ENCODE peak calls at places on chromosomes 7 and 10, in seven cellular contexts. One of them, this sample, is unnamed.
A peak's percentile ranks its signal among the peaks of the same experiment; 100 is the strongest.

GRCh38 chr7:99368750-99369389 is 5.7 kb upstream of the ARPC1B start:
- DNase-seq in cardiac fibroblast: no peak
- DNase-seq in neural crest cell: no peak
- DNase-seq in neural progenitor cell: no peak
- DNase-seq in endothelial cell: no peak
- DNase-seq in choroid plexus epithelial cell: peak; percentile 39
- DNase-seq in Panc1: no peak
- DNase-seq in this sample: no peak

GRCh38 chr10:110947061-110947595 is 27.7 kb downstream of the SHOC2 start:
- DNase-seq in Panc1: no peak
- DNase-seq in cardiac fibroblast: peak; percentile 30
- DNase-seq in neural progenitor cell: no peak
- DNase-seq in endothelial cell: no peak
- DNase-seq in neural crest cell: no peak
- DNase-seq in choroid plexus epithelial cell: peak; percentile 44
- DNase-seq in this sample: no peak

GRCh38 chr7:137091396-137091795 is 222.9 kb downstream of the CHRM2 start:
- DNase-seq in neural crest cell: no peak
- DNase-seq in neural progenitor cell: peak; percentile 69
- DNase-seq in endothelial cell: peak; percentile 49
- DNase-seq in cardiac fibroblast: peak; percentile 24
- DNase-seq in Panc1: no peak
- DNase-seq in choroid plexus epithelial cell: peak; percentile 61
- DNase-seq in this sample: no peak

GRCh38 chr10:120614685-120615084 is 157.7 kb downstream of the PLPP4 start:
- DNase-seq in neural crest cell: no peak
- DNase-seq in cardiac fibroblast: no peak
- DNase-seq in Panc1: no peak
- DNase-seq in choroid plexus epithelial cell: peak; percentile 22
- DNase-seq in neural progenitor cell: no peak
- DNase-seq in endothelial cell: no peak
- DNase-seq in this sample: no peak

GRCh38 chr7:64753032-64753431 is 41.2 kb upstream of the ZNF138 start:
- DNase-seq in cardiac fibroblast: no peak
- DNase-seq in endothelial cell: no peak
- DNase-seq in Panc1: no peak
- DNase-seq in neural progenitor cell: no peak
- DNase-seq in neural crest cell: no peak
- DNase-seq in choroid plexus epithelial cell: no peak
- DNase-seq in this sample: no peak

GRCh38 chr10:125283831-125284614 is 123.7 kb upstream of the CTBP2 start:
- DNase-seq in Panc1: no peak
- DNase-seq in cardiac fibroblast: no peak
- DNase-seq in neural progenitor cell: no peak
- DNase-seq in choroid plexus epithelial cell: no peak
- DNase-seq in neural crest cell: no peak
- DNase-seq in endothelial cell: no peak
- DNase-seq in this sample: no peak

GRCh38 chr10:44682516-44682915 is 228.6 kb upstream of the TMEM72 start:
- DNase-seq in Panc1: no peak
- DNase-seq in neural progenitor cell: no peak
- DNase-seq in choroid plexus epithelial cell: peak; percentile 36
- DNase-seq in endothelial cell: no peak
- DNase-seq in cardiac fibroblast: no peak
- DNase-seq in neural crest cell: no peak
- DNase-seq in this sample: no peak

GRCh38 chr10:131822013-131822693 is 78.7 kb upstream of the PPP2R2D start:
- DNase-seq in neural crest cell: no peak
- DNase-seq in choroid plexus epithelial cell: no peak
- DNase-seq in Panc1: no peak
- DNase-seq in endothelial cell: no peak
- DNase-seq in cardiac fibroblast: no peak
- DNase-seq in neural progenitor cell: no peak
- DNase-seq in this sample: no peak

GRCh38 chr7:31782411-31782991 is 95.5 kb downstream of the PPP1R17 start:
- DNase-seq in cardiac fibroblast: peak; percentile 80
- DNase-seq in endothelial cell: peak; percentile 34
- DNase-seq in neural progenitor cell: peak; percentile 79
- DNase-seq in Panc1: peak; percentile 38
- DNase-seq in neural crest cell: peak; percentile 18
- DNase-seq in choroid plexus epithelial cell: peak; percentile 70
- DNase-seq in this sample: no peak

GRCh38 chr7:11552676-11553075 is 279.3 kb downstream of the THSD7A start:
- DNase-seq in cardiac fibroblast: no peak
- DNase-seq in endothelial cell: no peak
- DNase-seq in Panc1: no peak
- DNase-seq in neural crest cell: no peak
- DNase-seq in choroid plexus epithelial cell: no peak
- DNase-seq in neural progenitor cell: no peak
- DNase-seq in this sample: no peak

GRCh38 chr7:115232041-115232440 is 310.1 kb downstream of the MDFIC start:
- DNase-seq in neural crest cell: no peak
- DNase-seq in endothelial cell: no peak
- DNase-seq in cardiac fibroblast: peak; percentile 22
- DNase-seq in choroid plexus epithelial cell: peak; percentile 10
- DNase-seq in Panc1: no peak
- DNase-seq in neural progenitor cell: no peak
- DNase-seq in this sample: no peak

GRCh38 chr10:98338318-98338717 is 70.3 kb upstream of the LOXL4 start:
- DNase-seq in choroid plexus epithelial cell: no peak
- DNase-seq in neural crest cell: no peak
- DNase-seq in endothelial cell: no peak
- DNase-seq in Panc1: no peak
- DNase-seq in cardiac fibroblast: peak; percentile 43
- DNase-seq in neural progenitor cell: no peak
- DNase-seq in this sample: no peak

GRCh38 chr10:60140681-60141632 is 234.6 kb upstream of the CCDC6 start:
- DNase-seq in neural crest cell: peak; percentile 20
- DNase-seq in endothelial cell: peak; percentile 9
- DNase-seq in Panc1: no peak
- DNase-seq in cardiac fibroblast: peak; percentile 33
- DNase-seq in choroid plexus epithelial cell: peak; percentile 63
- DNase-seq in neural progenitor cell: peak; percentile 79
- DNase-seq in this sample: no peak

GRCh38 chr7:26655761-26656160 is 208.6 kb downstream of the SKAP2 start:
- DNase-seq in neural progenitor cell: peak; percentile 14
- DNase-seq in endothelial cell: no peak
- DNase-seq in neural crest cell: no peak
- DNase-seq in choroid plexus epithelial cell: no peak
- DNase-seq in cardiac fibroblast: no peak
- DNase-seq in Panc1: no peak
- DNase-seq in this sample: no peak

GRCh38 chr7:3076700-3077099 is 33.0 kb upstream of the CARD11 start:
- DNase-seq in endothelial cell: no peak
- DNase-seq in cardiac fibroblast: no peak
- DNase-seq in neural crest cell: no peak
- DNase-seq in choroid plexus epithelial cell: no peak
- DNase-seq in neural progenitor cell: no peak
- DNase-seq in Panc1: no peak
- DNase-seq in this sample: no peak

GRCh38 chr7:107613948-107614347 is 33.9 kb downstream of the BCAP29 start:
- DNase-seq in cardiac fibroblast: no peak
- DNase-seq in endothelial cell: no peak
- DNase-seq in neural progenitor cell: no peak
- DNase-seq in neural crest cell: no peak
- DNase-seq in Panc1: no peak
- DNase-seq in choroid plexus epithelial cell: no peak
- DNase-seq in this sample: no peak

GRCh38 chr10:91589015-91589655 is 43.7 kb downstream of the PPP1R3C start:
- DNase-seq in Panc1: no peak
- DNase-seq in neural crest cell: no peak
- DNase-seq in endothelial cell: no peak
- DNase-seq in neural progenitor cell: no peak
- DNase-seq in cardiac fibroblast: peak; percentile 55
- DNase-seq in choroid plexus epithelial cell: no peak
- DNase-seq in this sample: no peak

GRCh38 chr7:7640221-7641128 is at the start of gene UMAD1:
- DNase-seq in choroid plexus epithelial cell: peak; percentile 99
- DNase-seq in Panc1: peak; percentile 99
- DNase-seq in neural crest cell: peak; percentile 85
- DNase-seq in cardiac fibroblast: peak; percentile 99
- DNase-seq in neural progenitor cell: peak; percentile 99
- DNase-seq in endothelial cell: peak; percentile 88
- DNase-seq in this sample: peak; percentile 94

GRCh38 chr10:15738237-15738928 is 18.7 kb upstream of the ITGA8 start:
- DNase-seq in endothelial cell: no peak
- DNase-seq in neural crest cell: no peak
- DNase-seq in neural progenitor cell: no peak
- DNase-seq in choroid plexus epithelial cell: peak; percentile 58
- DNase-seq in cardiac fibroblast: peak; percentile 71
- DNase-seq in Panc1: no peak
- DNase-seq in this sample: peak; percentile 86

GRCh38 chr7:17385612-17386011 is 87.2 kb downstream of the AHR start:
- DNase-seq in Panc1: no peak
- DNase-seq in choroid plexus epithelial cell: no peak
- DNase-seq in neural progenitor cell: no peak
- DNase-seq in cardiac fibroblast: no peak
- DNase-seq in endothelial cell: no peak
- DNase-seq in neural crest cell: no peak
- DNase-seq in this sample: no peak

GRCh38 chr7:105454058-105454739 is 65.5 kb upstream of the SRPK2 start:
- DNase-seq in Panc1: no peak
- DNase-seq in endothelial cell: no peak
- DNase-seq in cardiac fibroblast: peak; percentile 67
- DNase-seq in neural progenitor cell: no peak
- DNase-seq in choroid plexus epithelial cell: peak; percentile 85
- DNase-seq in neural crest cell: no peak
- DNase-seq in this sample: peak; percentile 70

GRCh38 chr7:75969182-75969581 is 25.2 kb downstream of the TMEM120A start:
- DNase-seq in cardiac fibroblast: no peak
- DNase-seq in neural progenitor cell: no peak
- DNase-seq in choroid plexus epithelial cell: no peak
- DNase-seq in endothelial cell: no peak
- DNase-seq in Panc1: no peak
- DNase-seq in neural crest cell: no peak
- DNase-seq in this sample: no peak

GRCh38 chr10:121155742-121156141 is 304.6 kb downstream of the WDR11 start:
- DNase-seq in Panc1: no peak
- DNase-seq in cardiac fibroblast: no peak
- DNase-seq in choroid plexus epithelial cell: no peak
- DNase-seq in neural progenitor cell: no peak
- DNase-seq in neural crest cell: no peak
- DNase-seq in endothelial cell: no peak
- DNase-seq in this sample: no peak

DNA sequence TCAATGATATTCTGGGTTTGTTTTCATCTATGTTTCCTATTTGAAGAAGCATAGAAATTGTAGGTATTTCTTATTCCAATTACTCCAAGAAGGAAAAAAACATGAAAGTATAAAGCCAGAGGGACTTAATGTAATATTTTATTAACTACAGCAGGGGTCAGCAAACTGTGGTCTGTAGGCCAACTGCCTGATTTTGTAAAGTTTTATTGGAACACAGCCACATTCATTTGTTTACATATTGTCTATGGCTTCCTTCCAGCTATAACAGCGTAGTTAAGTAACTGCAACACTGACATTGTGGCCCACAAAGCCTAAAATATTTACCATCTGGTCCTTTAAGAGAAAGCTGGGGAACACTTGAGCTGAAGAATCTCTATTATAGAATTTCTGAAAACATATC is 306.2 kb downstream of the BICC1 start:
- DNase-seq in endothelial cell: no peak
- DNase-seq in neural progenitor cell: no peak
- DNase-seq in choroid plexus epithelial cell: peak; percentile 96
- DNase-seq in Panc1: no peak
- DNase-seq in cardiac fibroblast: peak; percentile 90
- DNase-seq in neural crest cell: no peak
- DNase-seq in this sample: peak; percentile 62
- TF ChIP-seq CTCF in endothelial cell: no peak
- TF ChIP-seq CTCF in neural progenitor cell: no peak
- TF ChIP-seq CTCF in choroid plexus epithelial cell: peak; percentile 29
- TF ChIP-seq CTCF in Panc1: no peak
- TF ChIP-seq CTCF in cardiac fibroblast: peak; percentile 15
- TF ChIP-seq CTCF in neural crest cell: no peak
- TF ChIP-seq CTCF in this sample: peak; percentile 10

DNA sequence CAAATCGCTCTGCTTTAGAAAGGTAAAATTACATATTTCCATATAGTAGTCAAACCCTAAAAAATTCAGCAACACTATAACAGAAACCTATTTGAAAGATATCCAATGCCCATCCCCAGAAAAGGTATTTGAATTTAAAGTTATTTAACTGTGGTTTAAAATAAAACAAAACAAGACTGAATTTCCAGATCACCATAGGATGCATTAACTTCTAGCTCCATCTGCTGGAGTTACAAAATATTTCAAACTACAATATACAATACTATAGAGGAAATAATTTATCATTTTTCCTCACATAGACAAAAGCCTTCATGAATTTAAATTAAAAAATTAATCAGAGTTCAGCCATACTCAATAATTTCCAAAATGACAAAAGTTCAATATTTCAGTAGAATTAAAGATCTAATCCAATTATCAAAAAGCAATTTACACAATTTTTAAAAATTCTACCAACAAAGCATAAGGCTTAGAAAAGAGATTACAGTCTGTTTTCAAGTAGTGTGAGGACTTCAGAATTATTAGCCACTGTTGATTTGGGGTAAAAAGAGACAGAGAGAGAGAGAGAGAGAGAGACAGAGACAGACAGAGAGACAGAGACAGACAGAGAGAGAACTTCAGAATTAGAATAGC is 75.9 kb downstream of the LMBR1 start:
- DNase-seq in endothelial cell: no peak
- DNase-seq in cardiac fibroblast: peak; percentile 58
- DNase-seq in choroid plexus epithelial cell: peak; percentile 61
- DNase-seq in neural progenitor cell: peak; percentile 7
- DNase-seq in neural crest cell: no peak
- DNase-seq in Panc1: no peak
- DNase-seq in this sample: no peak
- TF ChIP-seq CTCF in endothelial cell: peak; percentile 44
- TF ChIP-seq CTCF in cardiac fibroblast: peak; percentile 39
- TF ChIP-seq CTCF in choroid plexus epithelial cell: peak; percentile 55
- TF ChIP-seq CTCF in neural progenitor cell: peak; percentile 59
- TF ChIP-seq CTCF in neural crest cell: peak; percentile 71
- TF ChIP-seq CTCF in Panc1: peak; percentile 51
- TF ChIP-seq CTCF in this sample: peak; percentile 41

GRCh38 chr7:151053091-151053490 is 4.6 kb downstream of the CDK5 start:
- DNase-seq in Panc1: no peak
- DNase-seq in neural progenitor cell: no peak
- DNase-seq in cardiac fibroblast: no peak
- DNase-seq in neural crest cell: no peak
- DNase-seq in choroid plexus epithelial cell: no peak
- DNase-seq in endothelial cell: no peak
- DNase-seq in this sample: no peak
- TF ChIP-seq CTCF in Panc1: no peak
- TF ChIP-seq CTCF in neural progenitor cell: no peak
- TF ChIP-seq CTCF in cardiac fibroblast: no peak
- TF ChIP-seq CTCF in neural crest cell: no peak
- TF ChIP-seq CTCF in choroid plexus epithelial cell: no peak
- TF ChIP-seq CTCF in endothelial cell: no peak
- TF ChIP-seq CTCF in this sample: no peak

DNA sequence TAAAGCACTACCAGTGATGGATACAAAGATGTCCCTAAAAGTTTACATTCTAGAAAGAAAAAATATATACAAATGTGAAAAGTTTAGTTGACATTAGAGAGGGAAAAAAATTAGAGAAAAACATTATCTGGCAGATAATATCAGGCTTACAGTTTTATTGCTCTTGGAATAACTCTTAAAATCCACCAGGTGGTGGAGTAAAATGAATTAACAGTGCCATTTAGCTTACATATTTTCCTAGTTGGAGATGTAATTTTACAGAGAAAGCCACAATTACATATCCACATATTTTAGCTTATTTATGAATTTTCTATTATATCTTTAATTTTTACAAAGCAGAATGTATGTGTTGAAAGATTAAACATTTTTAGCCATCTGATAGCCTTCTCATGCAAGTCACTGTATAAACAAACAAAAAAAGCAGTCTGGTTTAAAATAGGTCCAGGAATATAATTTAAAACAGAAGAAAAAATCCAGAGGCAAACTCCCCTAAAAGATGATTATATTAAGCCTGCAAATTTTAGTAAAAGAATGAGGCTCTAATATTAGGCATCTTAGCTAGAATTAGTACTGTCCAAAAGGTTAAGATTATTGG is 6.5 kb downstream of the CABCOCO1 start:
- DNase-seq in endothelial cell: no peak
- DNase-seq in cardiac fibroblast: no peak
- DNase-seq in neural progenitor cell: no peak
- DNase-seq in choroid plexus epithelial cell: peak; percentile 17
- DNase-seq in Panc1: no peak
- DNase-seq in neural crest cell: no peak
- DNase-seq in this sample: no peak
- TF ChIP-seq CTCF in endothelial cell: no peak
- TF ChIP-seq CTCF in cardiac fibroblast: no peak
- TF ChIP-seq CTCF in neural progenitor cell: no peak
- TF ChIP-seq CTCF in choroid plexus epithelial cell: no peak
- TF ChIP-seq CTCF in Panc1: peak; percentile 6
- TF ChIP-seq CTCF in neural crest cell: peak; percentile 16
- TF ChIP-seq CTCF in this sample: peak; percentile 24

This sample was measured in AG09319.